ENCODE peak calls at places on chromosome 16, in four cellular contexts. P is colonic mucosa, T is Caco-2, V is psoas muscle. L is an unnamed sample.

GRCh38 chr16:77336637-77337036 is 98.2 kb downstream of the ADAMTS18 start:
- DNase-seq in P (no peak), T (no peak), V (no peak), L (no peak)

GRCh38 chr16:74997042-74997491 is 1.8 kb upstream of the ZNRF1 start:
- DNase-seq in P (no peak), T (no peak), V (no peak), L (no peak)

GRCh38 chr16:72404299-72404698 is 232.3 kb upstream of the PMFBP1 start:
- DNase-seq in P (no peak), T (no peak), V (no peak), L (peak; percentile 28)

GRCh38 chr16:58655215-58655596 is 25.6 kb upstream of the CNOT1 start:
- DNase-seq in P (no peak), T (peak; percentile 32), V (no peak), L (no peak)

GRCh38 chr16:59330030-59330670 is 596.0 kb upstream of the GOT2 start:
- DNase-seq in P (no peak), T (no peak), V (no peak), L (no peak)

GRCh38 chr16:87209808-87210512 is 107.2 kb downstream of the C16orf95 start:
- DNase-seq in P (no peak), T (no peak), V (no peak), L (no peak)

GRCh38 chr16:58339452-58339938 is 44.7 kb upstream of the PRSS54 start:
- DNase-seq in P (no peak), T (peak; percentile 64), V (no peak), L (peak; percentile 22)

GRCh38 chr16:13018026-13018425 is 116.6 kb downstream of the SHISA9 start:
- DNase-seq in P (no peak), T (no peak), V (no peak), L (no peak)

GRCh38 chr16:65042966-65043365 is 78.9 kb downstream of the CDH11 start:
- DNase-seq in P (no peak), T (no peak), V (no peak), L (no peak)

GRCh38 chr16:59909262-59909661 is 1175.1 kb upstream of the GOT2 start:
- DNase-seq in P (no peak), T (no peak), V (no peak), L (no peak)

GRCh38 chr16:57039148-57039812 is 49.9 kb downstream of the NLRC5 start:
- DNase-seq in P (no peak), T (no peak), V (no peak), L (no peak)

GRCh38 chr16:85171809-85172464 is 59.7 kb upstream of the CIBAR2 start:
- DNase-seq in P (no peak), T (no peak), V (peak; percentile 53), L (no peak)
- H3K4me3 ChIP-seq in P (peak overlapping the region; percentile 19), T (no peak overlapping the region), V (peak overlapping the region; percentile 77), L (no peak overlapping the region)

GRCh38 chr16:28100810-28101532 is 37.5 kb upstream of the GSG1L start:
- DNase-seq in P (no peak), T (no peak), V (no peak), L (no peak)
- H3K36me3 ChIP-seq in P (peaks cover 22% of the 10 kb centered on the region), T (peaks cover 3% of the 10 kb centered on the region), V (peaks cover 96% of the 10 kb centered on the region), L (peaks cover 42% of the 10 kb centered on the region)

DNA sequence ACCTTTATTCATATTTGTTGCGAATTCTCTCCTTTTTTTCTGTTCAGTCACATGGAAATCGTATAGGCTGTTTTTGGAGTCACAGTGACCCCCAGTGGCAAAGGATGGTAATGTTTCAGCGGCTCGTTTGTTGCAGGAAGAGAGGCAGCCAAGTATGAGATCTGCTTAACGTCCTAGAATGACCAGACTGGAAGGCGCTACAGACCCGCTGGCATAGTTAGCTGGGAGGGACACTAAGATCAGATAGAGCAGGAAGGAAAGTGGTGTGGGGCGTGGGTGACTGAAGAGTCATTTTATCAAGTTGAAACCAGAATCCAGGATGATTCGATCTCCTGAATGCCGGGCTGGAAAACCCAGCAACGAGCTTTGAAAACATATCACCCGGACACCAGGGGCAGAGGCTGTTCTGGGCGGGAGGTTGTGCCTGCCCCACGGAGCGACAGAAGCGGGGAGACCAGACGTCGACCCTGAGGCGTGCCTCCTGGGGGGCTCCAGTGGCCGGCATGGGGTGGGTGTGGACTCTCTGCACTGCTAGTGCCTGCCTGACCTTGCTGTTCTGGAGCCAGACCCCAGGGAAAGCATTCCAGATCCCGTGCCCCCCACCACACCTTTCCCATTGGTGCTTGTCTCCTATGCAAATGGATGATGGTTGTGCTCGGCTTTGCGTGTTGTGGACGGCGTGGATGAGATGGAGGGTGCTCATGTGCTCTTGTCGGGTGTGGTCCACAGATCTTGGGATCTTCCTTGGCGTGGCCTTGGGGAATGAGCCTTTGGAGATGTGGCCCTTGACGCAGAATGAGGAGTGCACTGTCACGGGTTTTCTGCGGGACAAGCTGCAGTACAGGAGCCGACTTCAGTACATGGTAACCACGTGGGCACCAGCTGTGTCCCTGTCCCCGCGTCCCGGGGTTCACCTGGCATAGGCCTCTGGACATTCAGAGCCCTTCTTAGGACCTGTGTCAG is 7.7 kb downstream of the IL34 start:
- DNase-seq in P (peak; percentile 91), T (peak; percentile 91), V (peak; percentile 82), L (peak; percentile 82)
- H3K4me3 ChIP-seq in P (peak overlapping the region; percentile 25), T (no peak overlapping the region), V (peak overlapping the region; percentile 37), L (peak overlapping the region; percentile 2)

DNA sequence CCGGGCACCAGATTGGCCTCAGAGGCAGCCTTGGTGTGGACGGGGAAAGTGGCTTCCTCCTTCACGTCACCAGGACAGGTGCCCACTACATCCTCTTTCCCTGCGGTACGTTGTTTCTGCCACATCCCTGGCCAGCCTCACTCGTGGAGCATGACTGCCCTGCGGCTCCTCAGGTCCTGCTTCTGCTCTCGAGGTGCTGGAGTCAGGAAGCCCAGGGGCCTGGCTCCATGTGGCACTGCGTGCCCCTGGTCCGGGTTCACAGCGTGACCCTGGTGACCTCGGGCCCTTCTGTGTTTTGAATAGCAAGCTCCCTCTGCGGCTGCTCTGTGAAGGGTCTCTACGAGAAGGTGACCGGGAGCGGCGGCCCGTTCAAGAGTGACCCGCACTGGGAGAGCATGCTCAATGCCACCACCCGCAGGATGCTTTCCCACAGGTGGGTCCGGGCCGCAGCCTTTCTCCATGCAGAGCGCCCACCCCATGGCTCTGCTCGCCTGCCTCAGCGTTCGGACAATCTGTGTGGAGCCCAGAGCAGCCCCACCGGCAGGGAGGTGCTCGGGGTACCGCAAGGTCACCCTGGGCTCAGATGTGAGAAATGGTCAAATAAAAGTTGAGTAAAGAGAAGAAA is 13.5 kb downstream of the RGS11 start:
- DNase-seq in P (no peak), T (no peak), V (no peak), L (no peak)
- H3K36me3 ChIP-seq in P (peaks cover 4% of the 10 kb centered on the region), T (no peaks in the 10 kb centered on the region), V (peaks cover 84% of the 10 kb centered on the region), L (peaks cover 8% of the 10 kb centered on the region)

GRCh38 chr16:19284207-19284606 is 1.3 kb upstream of the CLEC19A start:
- DNase-seq in P (no peak), T (no peak), V (no peak), L (peak; percentile 83)

GRCh38 chr16:19283637-19284036 is 1.9 kb upstream of the CLEC19A start:
- DNase-seq in P (no peak), T (no peak), V (no peak), L (peak; percentile 34)

GRCh38 chr16:19285431-19285830 is at the start of gene CLEC19A:
- DNase-seq in P (no peak), T (no peak), V (no peak), L (no peak)

GRCh38 chr16:19282101-19282500 is 3.4 kb upstream of the CLEC19A start:
- DNase-seq in P (no peak), T (no peak), V (no peak), L (no peak)

GRCh38 chr16:19281246-19281645 is 4.3 kb upstream of the CLEC19A start:
- DNase-seq in P (no peak), T (no peak), V (no peak), L (no peak)
- H3K4me3 ChIP-seq in P (no peak overlapping the region), T (no peak overlapping the region), V (no peak overlapping the region), L (no peak overlapping the region)

GRCh38 chr16:4696172-4696904 is 3.0 kb downstream of the NUDT16L1 start:
- DNase-seq in P (peak; percentile 32), T (no peak), V (peak; percentile 85), L (no peak)
- H3K36me3 ChIP-seq in P (peaks cover 12% of the 10 kb centered on the region), T (no peaks in the 10 kb centered on the region), V (peaks cover 62% of the 10 kb centered on the region), L (peaks cover 28% of the 10 kb centered on the region)

GRCh38 chr16:49850558-49851467 is 5.1 kb downstream of the ZNF423 start:
- DNase-seq in P (no peak), T (no peak), V (no peak), L (no peak)
- H3K4me3 ChIP-seq in P (no peak overlapping the region), T (no peak overlapping the region), V (peak overlapping the region; percentile 53), L (no peak overlapping the region)

L was measured in bronchial epithelial cell.